ENCODE peak calls at places on chromosomes 4 and X, in ten cellular contexts. N is AG10803; Q is spleen; F is astrocyte of the cerebellum; R is keratinocyte; M is fibroblast of lung; G is psoas muscle; P is fibroblast of mammary gland; V is iPS DF 6.9; J is CD4-positive, alpha-beta memory T cell. I is an unnamed sample.

GRCh38 chrX:65596270-65596669 is 61.7 kb upstream of the LAS1L start:
- DNase-seq in N (peak; percentile 64), Q (no peak), F (peak; percentile 22), R (no peak), M (peak; percentile 66), G (no peak), P (peak; percentile 58), V (no peak), J (peak; percentile 46), I (peak; percentile 24)

GRCh38 chrX:48940404-48940955 is 16.9 kb downstream of the OTUD5 start:
- DNase-seq in N (no peak), Q (no peak), F (no peak), R (no peak), M (no peak), G (no peak), P (no peak), V (no peak), J (no peak), I (no peak)

GRCh38 chrX:150150081-150150779 is 211.9 kb upstream of the EOLA2 start:
- DNase-seq in N (peak; percentile 44), Q (no peak), F (no peak), R (no peak), M (no peak), G (no peak), P (no peak), V (no peak), J (no peak), I (no peak)

GRCh38 chr4:88511236-88511635 is 12.3 kb downstream of the PYURF start:
- DNase-seq in N (no peak), Q (no peak), F (no peak), R (no peak), M (no peak), G (no peak), P (no peak), V (no peak), J (no peak), I (no peak)

GRCh38 chrX:16012250-16012649 is 111.1 kb upstream of the GRPR start:
- DNase-seq in N (no peak), Q (no peak), F (no peak), R (no peak), M (no peak), G (no peak), P (no peak), V (no peak), J (no peak), I (no peak)

GRCh38 chr4:136637071-136637777 is 895.1 kb downstream of the PCDH18 start:
- DNase-seq in N (no peak), Q (no peak), F (no peak), R (no peak), M (no peak), G (no peak), P (peak; percentile 8), V (peak; percentile 29), J (no peak), I (no peak)

GRCh38 chrX:50161143-50161542 is 39.7 kb downstream of the AKAP4 start:
- DNase-seq in N (peak; percentile 4), Q (no peak), F (no peak), R (no peak), M (no peak), G (no peak), P (peak; percentile 45), V (no peak), J (no peak), I (no peak)

GRCh38 chr4:108425988-108426387 is 194.4 kb upstream of the RPL34 start:
- DNase-seq in N (peak; percentile 57), Q (no peak), F (peak; percentile 76), R (no peak), M (peak; percentile 94), G (no peak), P (peak; percentile 87), V (no peak), J (no peak), I (no peak)

GRCh38 chr4:152460488-152460887 is 75.4 kb downstream of the FBXW7 start:
- DNase-seq in N (peak; percentile 83), Q (no peak), F (peak; percentile 49), R (no peak), M (peak; percentile 55), G (no peak), P (peak; percentile 86), V (no peak), J (no peak), I (no peak)

GRCh38 chr4:7361256-7361655 is 73.5 kb downstream of the PSAPL1 start:
- DNase-seq in N (no peak), Q (no peak), F (no peak), R (no peak), M (no peak), G (no peak), P (no peak), V (no peak), J (no peak), I (no peak)

GRCh38 chrX:68659385-68659784 is 11.9 kb downstream of the STARD8 start:
- DNase-seq in N (no peak), Q (no peak), F (no peak), R (no peak), M (no peak), G (no peak), P (no peak), V (no peak), J (no peak), I (no peak)

GRCh38 chr4:7387925-7388324 is 46.8 kb downstream of the PSAPL1 start:
- DNase-seq in N (no peak), Q (peak; percentile 32), F (no peak), R (no peak), M (no peak), G (no peak), P (no peak), V (no peak), J (no peak), I (no peak)

GRCh38 chrX:14948701-14949100 is 75.5 kb downstream of the MOSPD2 start:
- DNase-seq in N (peak; percentile 10), Q (no peak), F (no peak), R (no peak), M (no peak), G (no peak), P (no peak), V (no peak), J (no peak), I (no peak)

GRCh38 chrX:9396930-9397329 is 67.9 kb upstream of the TBL1X start:
- DNase-seq in N (peak; percentile 20), Q (no peak), F (peak; percentile 71), R (no peak), M (peak; percentile 71), G (no peak), P (peak; percentile 55), V (no peak), J (no peak), I (no peak)

GRCh38 chr4:99868126-99868596 is 26.1 kb downstream of the LAMTOR3 start:
- DNase-seq in N (peak; percentile 83), Q (no peak), F (peak; percentile 19), R (no peak), M (peak; percentile 60), G (no peak), P (peak; percentile 86), V (no peak), J (no peak), I (no peak)

GRCh38 chr4:8225704-8226443 is 26.8 kb downstream of the SH3TC1 start:
- DNase-seq in N (no peak), Q (peak; percentile 62), F (no peak), R (no peak), M (peak; percentile 39), G (no peak), P (no peak), V (no peak), J (no peak), I (no peak)

GRCh38 chrX:153598541-153599191 is at the start of gene CCNQ:
- DNase-seq in N (peak; percentile 22), Q (peak; percentile 87), F (no peak), R (no peak), M (peak; percentile 37), G (no peak), P (peak; percentile 14), V (no peak), J (no peak), I (peak; percentile 18)

GRCh38 chrX:54530358-54530900 is 410 bp downstream of the GNL3L start:
- DNase-seq in N (peak; percentile 0), Q (no peak), F (no peak), R (no peak), M (no peak), G (no peak), P (no peak), V (no peak), J (no peak), I (peak; percentile 0)

GRCh38 chr4:165198329-165198728 is 9.0 kb upstream of the KLHL2 start:
- DNase-seq in N (peak; percentile 14), Q (no peak), F (no peak), R (no peak), M (peak; percentile 76), G (no peak), P (no peak), V (no peak), J (no peak), I (no peak)

GRCh38 chrX:40102393-40103381 is 4.9 kb upstream of the BCOR start:
- DNase-seq in N (no peak), Q (no peak), F (no peak), R (no peak), M (no peak), G (no peak), P (no peak), V (no peak), J (no peak), I (no peak)
- H3K4me3 ChIP-seq in N (no peak overlapping the region), Q (no peak overlapping the region), F (no peak overlapping the region), R (no peak overlapping the region), M (no peak overlapping the region), G (no peak overlapping the region), P (no peak overlapping the region), V (peak overlapping the region; percentile 21), J (no peak overlapping the region), I (no peak overlapping the region)

GRCh38 chr4:177490769-177491168 is 48.5 kb upstream of the AGA start:
- DNase-seq in N (no peak), Q (no peak), F (no peak), R (no peak), M (no peak), G (no peak), P (no peak), V (no peak), J (no peak), I (no peak)
- H3K4me3 ChIP-seq in N (no peak overlapping the region), Q (no peak overlapping the region), F (no peak overlapping the region), R (no peak overlapping the region), M (no peak overlapping the region), G (no peak overlapping the region), P (no peak overlapping the region), V (no peak overlapping the region), J (no peak overlapping the region), I (no peak overlapping the region)

DNA sequence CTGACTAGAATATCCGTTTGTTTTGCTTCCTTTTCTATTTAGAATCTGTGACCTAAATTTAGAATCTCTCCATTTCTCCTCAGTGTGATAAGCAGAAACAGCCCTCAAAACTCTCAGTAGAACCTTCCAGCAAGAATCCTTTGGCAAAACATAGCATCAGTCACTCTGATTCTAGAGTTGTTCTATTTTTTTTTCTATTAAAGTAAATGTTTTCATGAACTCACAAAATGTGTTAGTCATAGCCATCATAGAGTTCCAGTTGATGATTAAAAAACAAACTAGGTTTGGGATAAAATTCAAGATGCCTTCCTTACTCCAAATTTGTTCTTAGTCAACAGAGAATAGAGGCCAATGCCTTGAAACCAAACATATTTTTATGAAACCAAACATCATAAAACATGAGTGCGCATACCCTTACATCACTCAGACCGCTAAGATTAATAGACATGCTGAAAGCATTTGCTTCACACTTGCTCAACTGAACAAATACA is 13.2 kb upstream of the C1QTNF7 start:
- DNase-seq in N (peak; percentile 90), Q (no peak), F (no peak), R (no peak), M (peak; percentile 40), G (no peak), P (peak; percentile 81), V (no peak), J (no peak), I (no peak)
- H3K4me3 ChIP-seq in N (no peak overlapping the region), Q (no peak overlapping the region), F (no peak overlapping the region), R (no peak overlapping the region), M (no peak overlapping the region), G (no peak overlapping the region), P (no peak overlapping the region), V (no peak overlapping the region), J (no peak overlapping the region), I (no peak overlapping the region)

GRCh38 chr4:121764702-121765367 is at the start of gene SMIM43:
- DNase-seq in N (peak; percentile 17), Q (no peak), F (no peak), R (no peak), M (peak; percentile 29), G (no peak), P (no peak), V (no peak), J (no peak), I (no peak)
- H3K4me3 ChIP-seq in N (peak within 1 kb of the TSS; percentile 74), Q (peak within 1 kb of the TSS; percentile 30), F (peak within 1 kb of the TSS; percentile 55), R (peak within 1 kb of the TSS; percentile 33), M (peak within 1 kb of the TSS; percentile 57), G (peak within 1 kb of the TSS; percentile 63), P (peak within 1 kb of the TSS; percentile 57), V (peak within 1 kb of the TSS; percentile 51), J (no peak within 1 kb of the TSS), I (no peak within 1 kb of the TSS)